ENCODE peak calls at places on chromosomes 4 and X, in nine cellular contexts. K is NCI-H1048; Z is activated CD4-positive, alpha-beta T cell treated with anti-CD3 and anti-CD28 coated beads, Interleukin-2, amount 50 U/mL, for 1 hour; D is GM10248; Y is tibial nerve; F is NCI-H345; O is nucleus accumbens; X is posterior cingulate gyrus; Q is small intestine. T is an unnamed sample.

GRCh38 chrX:107823456-107823855 is 2.2 kb upstream of the MID2 start:
- DNase-seq in K (no peak), Z (no peak), D (no peak), Y (no peak), F (no peak), O (no peak), X (no peak), Q (no peak), T (no peak)

GRCh38 chr4:681736-682451 is 7.1 kb downstream of the SLC49A3 start:
- DNase-seq in K (no peak), Z (peak), D (peak), Y (no peak), F (peak), O (no peak), X (no peak), Q (peak), T (no peak)

GRCh38 chrX:153474718-153475117 is 4.3 kb upstream of the HAUS7 start:
- DNase-seq in K (no peak), Z (peak), D (no peak), Y (no peak), F (peak), O (no peak), X (peak), Q (peak), T (no peak)

GRCh38 chrX:56745019-56745418 is 16.0 kb downstream of the NBDY start:
- DNase-seq in K (no peak), Z (no peak), D (no peak), Y (no peak), F (no peak), O (no peak), X (no peak), Q (no peak), T (no peak)

GRCh38 chr4:137448402-137448801 is 83.9 kb downstream of the PCDH18 start:
- DNase-seq in K (no peak), Z (no peak), D (no peak), Y (no peak), F (no peak), O (no peak), X (no peak), Q (no peak), T (no peak)

GRCh38 chrX:84340981-84341380 is 153.0 kb upstream of the RPS6KA6 start:
- DNase-seq in K (no peak), Z (no peak), D (no peak), Y (no peak), F (no peak), O (no peak), X (no peak), Q (no peak), T (no peak)

GRCh38 chr4:181566490-181566889 is 676.7 kb upstream of the TENM3 start:
- DNase-seq in K (no peak), Z (no peak), D (no peak), Y (no peak), F (no peak), O (no peak), X (no peak), Q (no peak), T (no peak)

GRCh38 chrX:101658661-101659477 is 781 bp downstream of the ARMCX2 start:
- DNase-seq in K (no peak), Z (peak), D (peak), Y (peak), F (peak), O (peak), X (peak), Q (peak), T (no peak)

GRCh38 chr4:154164931-154165839 is 326.4 kb downstream of the DCHS2 start:
- DNase-seq in K (peak), Z (no peak), D (no peak), Y (no peak), F (no peak), O (no peak), X (no peak), Q (no peak), T (no peak)

GRCh38 chr4:183634086-183634485 is 24.9 kb downstream of the RWDD4 start:
- DNase-seq in K (no peak), Z (no peak), D (no peak), Y (no peak), F (no peak), O (no peak), X (no peak), Q (no peak), T (no peak)

GRCh38 chrX:130805906-130806305 is 97.1 kb downstream of the ENOX2 start:
- DNase-seq in K (no peak), Z (no peak), D (no peak), Y (no peak), F (no peak), O (no peak), X (no peak), Q (no peak), T (no peak)

GRCh38 chr4:151266542-151266941 is 10.4 kb upstream of the PRSS48 start:
- DNase-seq in K (no peak), Z (no peak), D (no peak), Y (no peak), F (no peak), O (no peak), X (no peak), Q (no peak), T (no peak)

GRCh38 chr4:76311896-76312331 is 5.4 kb downstream of the STBD1 start:
- DNase-seq in K (no peak), Z (no peak), D (no peak), Y (no peak), F (no peak), O (no peak), X (no peak), Q (peak), T (no peak)

GRCh38 chr4:158428242-158428641 is 93.4 kb upstream of the RXFP1 start:
- DNase-seq in K (no peak), Z (no peak), D (no peak), Y (no peak), F (no peak), O (no peak), X (no peak), Q (no peak), T (no peak)

GRCh38 chr4:153570228-153570973 is 104.2 kb downstream of the TMEM131L start:
- DNase-seq in K (no peak), Z (no peak), D (no peak), Y (no peak), F (no peak), O (no peak), X (no peak), Q (no peak), T (peak)

GRCh38 chrX:150158554-150159332 is 204.4 kb upstream of the MAMLD1 start:
- DNase-seq in K (no peak), Z (no peak), D (no peak), Y (no peak), F (no peak), O (no peak), X (no peak), Q (no peak), T (no peak)

GRCh38 chrX:21167028-21167427 is 207.2 kb upstream of the CNKSR2 start:
- DNase-seq in K (no peak), Z (no peak), D (no peak), Y (no peak), F (no peak), O (no peak), X (no peak), Q (no peak), T (no peak)

GRCh38 chr4:161252520-161253141 is 911.2 kb downstream of the FSTL5 start:
- DNase-seq in K (no peak), Z (no peak), D (peak), Y (no peak), F (no peak), O (no peak), X (no peak), Q (peak), T (peak)

T was measured in OCI-LY7.